ENCODE peak calls at places on chromosomes 3 and 15, in five cellular contexts. One of them, this sample, is unnamed.

GRCh38 chr15:46636220-46636619 is 1001.4 kb downstream of the SQOR start:
- DNase-seq in HFF-Myc: no peak
- DNase-seq in GM06990: no peak
- DNase-seq in foreskin fibroblast: no peak
- DNase-seq in AG09309: no peak
- DNase-seq in this sample: no peak

GRCh38 chr3:64093825-64094712 is 70.8 kb upstream of the PSMD6 start:
- DNase-seq in HFF-Myc: no peak
- DNase-seq in GM06990: no peak
- DNase-seq in AG09309: no peak
- DNase-seq in foreskin fibroblast: no peak
- DNase-seq in this sample: no peak

GRCh38 chr15:90035835-90036220 is 34.7 kb downstream of the ZNF710 start:
- DNase-seq in AG09309: no peak
- DNase-seq in HFF-Myc: no peak
- DNase-seq in foreskin fibroblast: no peak
- DNase-seq in GM06990: no peak
- DNase-seq in this sample: no peak

GRCh38 chr15:69869881-69870465 is 227.7 kb downstream of the TLE3 start:
- DNase-seq in HFF-Myc: no peak
- DNase-seq in foreskin fibroblast: no peak
- DNase-seq in GM06990: no peak
- DNase-seq in AG09309: no peak
- DNase-seq in this sample: no peak

GRCh38 chr3:17833786-17834559 is 91.5 kb upstream of the TBC1D5 start:
- DNase-seq in HFF-Myc: no peak
- DNase-seq in AG09309: no peak
- DNase-seq in GM06990: no peak
- DNase-seq in foreskin fibroblast: no peak
- DNase-seq in this sample: peak

GRCh38 chr3:149277338-149277813 is 55.7 kb upstream of the CP start:
- DNase-seq in foreskin fibroblast: peak
- DNase-seq in HFF-Myc: peak
- DNase-seq in AG09309: peak
- DNase-seq in GM06990: no peak
- DNase-seq in this sample: no peak

GRCh38 chr15:41881925-41882688 is 11.7 kb downstream of the SPTBN5 start:
- DNase-seq in AG09309: no peak
- DNase-seq in HFF-Myc: no peak
- DNase-seq in foreskin fibroblast: peak
- DNase-seq in GM06990: no peak
- DNase-seq in this sample: no peak

GRCh38 chr3:78123058-78123457 is 1083.2 kb downstream of the ROBO2 start:
- DNase-seq in AG09309: no peak
- DNase-seq in HFF-Myc: no peak
- DNase-seq in foreskin fibroblast: no peak
- DNase-seq in GM06990: no peak
- DNase-seq in this sample: no peak

GRCh38 chr15:79015416-79015815 is 70.6 kb upstream of the CTSH start:
- DNase-seq in HFF-Myc: no peak
- DNase-seq in AG09309: no peak
- DNase-seq in GM06990: no peak
- DNase-seq in foreskin fibroblast: no peak
- DNase-seq in this sample: no peak

GRCh38 chr3:160023476-160023875 is 34.8 kb downstream of the IL12A start:
- DNase-seq in HFF-Myc: no peak
- DNase-seq in GM06990: no peak
- DNase-seq in AG09309: no peak
- DNase-seq in foreskin fibroblast: peak
- DNase-seq in this sample: no peak

GRCh38 chr3:156456771-156457224 is 98.1 kb downstream of the SSR3 start:
- DNase-seq in GM06990: no peak
- DNase-seq in AG09309: no peak
- DNase-seq in HFF-Myc: no peak
- DNase-seq in foreskin fibroblast: no peak
- DNase-seq in this sample: no peak

GRCh38 chr15:98787936-98788757 is 139.8 kb downstream of the IGF1R start:
- DNase-seq in AG09309: no peak
- DNase-seq in foreskin fibroblast: no peak
- DNase-seq in HFF-Myc: no peak
- DNase-seq in GM06990: no peak
- DNase-seq in this sample: no peak

GRCh38 chr3:106850429-106850828 is 526.8 kb upstream of the CCDC54 start:
- DNase-seq in AG09309: no peak
- DNase-seq in foreskin fibroblast: peak
- DNase-seq in HFF-Myc: no peak
- DNase-seq in GM06990: no peak
- DNase-seq in this sample: no peak

GRCh38 chr15:71120428-71120944 is 5.2 kb downstream of the THSD4 start:
- DNase-seq in GM06990: no peak
- DNase-seq in foreskin fibroblast: no peak
- DNase-seq in HFF-Myc: no peak
- DNase-seq in AG09309: no peak
- DNase-seq in this sample: no peak

GRCh38 chr15:39608741-39609140 is 27.9 kb downstream of the THBS1 start:
- DNase-seq in foreskin fibroblast: no peak
- DNase-seq in GM06990: no peak
- DNase-seq in AG09309: no peak
- DNase-seq in HFF-Myc: no peak
- DNase-seq in this sample: no peak

GRCh38 chr15:100172356-100173024 is 169.3 kb downstream of the ADAMTS17 start:
- DNase-seq in foreskin fibroblast: no peak
- DNase-seq in HFF-Myc: no peak
- DNase-seq in GM06990: no peak
- DNase-seq in AG09309: no peak
- DNase-seq in this sample: no peak

GRCh38 chr3:39146611-39147373 is 6.6 kb downstream of the CSRNP1 start:
- DNase-seq in HFF-Myc: peak
- DNase-seq in AG09309: peak
- DNase-seq in foreskin fibroblast: peak
- DNase-seq in GM06990: peak
- DNase-seq in this sample: peak

GRCh38 chr3:125257563-125257962 is 45.0 kb upstream of the SLC12A8 start:
- DNase-seq in foreskin fibroblast: no peak
- DNase-seq in GM06990: no peak
- DNase-seq in AG09309: no peak
- DNase-seq in HFF-Myc: no peak
- DNase-seq in this sample: no peak

GRCh38 chr3:160486459-160486869 is 36.9 kb upstream of the TRIM59 start:
- DNase-seq in HFF-Myc: no peak
- DNase-seq in foreskin fibroblast: peak
- DNase-seq in AG09309: peak
- DNase-seq in GM06990: no peak
- DNase-seq in this sample: no peak

GRCh38 chr3:134463676-134464611 is 21.8 kb downstream of the ANAPC13 start:
- DNase-seq in GM06990: no peak
- DNase-seq in foreskin fibroblast: peak
- DNase-seq in AG09309: peak
- DNase-seq in HFF-Myc: peak
- DNase-seq in this sample: no peak

GRCh38 chr15:90774731-90775521 is 57.8 kb downstream of the BLM start:
- DNase-seq in HFF-Myc: peak
- DNase-seq in foreskin fibroblast: peak
- DNase-seq in AG09309: peak
- DNase-seq in GM06990: no peak
- DNase-seq in this sample: peak

GRCh38 chr3:178777718-178778411 is 241.6 kb downstream of the KCNMB2 start:
- DNase-seq in AG09309: peak
- DNase-seq in foreskin fibroblast: peak
- DNase-seq in HFF-Myc: peak
- DNase-seq in GM06990: peak
- DNase-seq in this sample: peak

GRCh38 chr15:28021281-28022039 is 77.7 kb downstream of the OCA2 start:
- DNase-seq in GM06990: no peak
- DNase-seq in AG09309: no peak
- DNase-seq in HFF-Myc: peak
- DNase-seq in foreskin fibroblast: no peak
- DNase-seq in this sample: no peak

GRCh38 chr3:136194409-136195257 is 1.5 kb downstream of the MSL2 start:
- DNase-seq in HFF-Myc: no peak
- DNase-seq in foreskin fibroblast: peak
- DNase-seq in AG09309: no peak
- DNase-seq in GM06990: peak
- DNase-seq in this sample: no peak

GRCh38 chr3:193826126-193826795 is 233.3 kb downstream of the OPA1 start:
- DNase-seq in foreskin fibroblast: peak
- DNase-seq in GM06990: no peak
- DNase-seq in AG09309: no peak
- DNase-seq in HFF-Myc: no peak
- DNase-seq in this sample: no peak

GRCh38 chr15:51935466-51936118 is 36.0 kb downstream of the LEO1 start:
- DNase-seq in foreskin fibroblast: no peak
- DNase-seq in GM06990: peak
- DNase-seq in AG09309: no peak
- DNase-seq in HFF-Myc: no peak
- DNase-seq in this sample: no peak

GRCh38 chr3:100089802-100090668 is 24.3 kb downstream of the FILIP1L start:
- DNase-seq in foreskin fibroblast: peak
- DNase-seq in HFF-Myc: peak
- DNase-seq in GM06990: no peak
- DNase-seq in AG09309: no peak
- DNase-seq in this sample: no peak

GRCh38 chr3:129018751-129019150 is 17.6 kb downstream of the EFCC1 start:
- DNase-seq in GM06990: no peak
- DNase-seq in AG09309: no peak
- DNase-seq in foreskin fibroblast: no peak
- DNase-seq in HFF-Myc: no peak
- DNase-seq in this sample: no peak

GRCh38 chr3:28286595-28286994 is 45.2 kb downstream of the CMC1 start:
- DNase-seq in GM06990: peak
- DNase-seq in AG09309: peak
- DNase-seq in HFF-Myc: no peak
- DNase-seq in foreskin fibroblast: peak
- DNase-seq in this sample: no peak

GRCh38 chr3:46585799-46586693 is 19.9 kb upstream of the LRRC2 start:
- DNase-seq in AG09309: no peak
- DNase-seq in HFF-Myc: no peak
- DNase-seq in foreskin fibroblast: no peak
- DNase-seq in GM06990: no peak
- DNase-seq in this sample: no peak

GRCh38 chr3:167736997-167737396 is 1.5 kb downstream of the SERPINI1 start:
- DNase-seq in HFF-Myc: no peak
- DNase-seq in foreskin fibroblast: no peak
- DNase-seq in AG09309: no peak
- DNase-seq in GM06990: no peak
- DNase-seq in this sample: no peak

DNA sequence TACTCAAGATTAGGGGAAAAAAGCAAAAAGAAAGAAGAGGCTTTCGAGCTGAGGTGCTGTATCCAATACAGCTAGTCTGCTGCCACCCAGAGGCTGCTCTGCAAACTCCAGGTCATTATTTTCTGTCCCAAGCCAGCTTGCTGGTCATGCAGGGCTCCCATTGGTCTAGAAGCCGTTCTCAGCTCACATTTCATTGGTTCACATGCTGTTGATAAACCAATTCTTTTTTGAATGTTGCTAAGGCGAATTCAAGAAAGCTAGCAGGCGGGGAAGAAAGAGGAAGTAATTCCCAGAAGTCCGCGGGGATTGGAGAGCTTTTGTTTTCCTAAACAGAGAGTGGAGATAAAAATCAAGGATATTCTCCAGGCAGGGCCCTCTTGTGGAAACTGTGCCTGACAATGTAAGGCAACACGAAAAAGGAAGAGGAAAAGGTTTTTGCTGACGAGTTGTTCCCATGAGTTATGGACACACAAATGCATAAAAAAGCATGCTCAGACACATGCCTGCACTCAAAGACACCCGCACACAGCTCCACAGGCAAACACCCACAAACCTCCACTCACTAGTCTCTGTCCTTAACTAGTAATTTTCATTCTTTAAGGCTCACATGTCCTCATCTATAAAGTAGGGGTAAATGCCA is 33.4 kb downstream of the FSTL1 start:
- DNase-seq in foreskin fibroblast: peak
- DNase-seq in GM06990: peak
- DNase-seq in HFF-Myc: peak
- DNase-seq in AG09309: peak
- DNase-seq in this sample: peak
- H3K4me3 ChIP-seq in foreskin fibroblast: peak
- H3K4me3 ChIP-seq in GM06990: peak
- H3K4me3 ChIP-seq in HFF-Myc: no peak
- H3K4me3 ChIP-seq in AG09309: no peak
- H3K4me3 ChIP-seq in this sample: peak

GRCh38 chr3:188664795-188665194 is 507.0 kb upstream of the TPRG1 start:
- DNase-seq in HFF-Myc: no peak
- DNase-seq in GM06990: no peak
- DNase-seq in foreskin fibroblast: no peak
- DNase-seq in AG09309: no peak
- DNase-seq in this sample: no peak
- TF ChIP-seq CTCF in HFF-Myc: peak
- TF ChIP-seq CTCF in GM06990: peak
- TF ChIP-seq CTCF in foreskin fibroblast: no peak
- TF ChIP-seq CTCF in AG09309: peak
- TF ChIP-seq CTCF in this sample: peak

DNA sequence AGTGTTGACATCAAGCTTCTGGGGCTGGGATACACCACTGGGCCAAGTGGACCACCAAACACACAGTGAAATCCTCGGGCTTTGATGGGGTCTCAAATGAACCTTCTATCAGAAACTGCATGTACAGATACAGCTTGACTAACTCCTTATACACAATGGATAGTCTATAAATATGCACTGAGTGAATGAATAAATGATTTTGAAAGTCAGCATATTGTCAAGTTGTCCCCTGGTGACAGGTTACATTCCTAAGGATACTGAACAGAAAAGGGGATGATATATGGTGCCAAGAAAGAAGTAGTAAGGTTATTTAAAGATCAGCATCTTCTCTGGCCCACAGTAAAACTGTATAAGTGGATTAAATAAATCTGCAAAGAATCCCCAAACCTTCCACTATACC is 159.4 kb upstream of the SLC2A2 start:
- DNase-seq in HFF-Myc: no peak
- DNase-seq in GM06990: no peak
- DNase-seq in AG09309: no peak
- DNase-seq in foreskin fibroblast: no peak
- DNase-seq in this sample: no peak
- H3K4me3 ChIP-seq in HFF-Myc: no peak
- H3K4me3 ChIP-seq in GM06990: no peak
- H3K4me3 ChIP-seq in AG09309: no peak
- H3K4me3 ChIP-seq in foreskin fibroblast: no peak
- H3K4me3 ChIP-seq in this sample: no peak

GRCh38 chr3:151085889-151086483 is 522 bp downstream of the MED12L start:
- DNase-seq in foreskin fibroblast: no peak
- DNase-seq in AG09309: no peak
- DNase-seq in HFF-Myc: no peak
- DNase-seq in GM06990: peak
- DNase-seq in this sample: no peak

GRCh38 chr3:151082880-151083838 is 2.3 kb upstream of the MED12L start:
- DNase-seq in AG09309: no peak
- DNase-seq in HFF-Myc: no peak
- DNase-seq in foreskin fibroblast: no peak
- DNase-seq in GM06990: no peak
- DNase-seq in this sample: no peak

GRCh38 chr3:151086484-151087456 is 1.3 kb downstream of the MED12L start:
- DNase-seq in foreskin fibroblast: peak
- DNase-seq in HFF-Myc: peak
- DNase-seq in GM06990: peak
- DNase-seq in AG09309: peak
- DNase-seq in this sample: no peak

GRCh38 chr3:151084893-151085226 is 604 bp upstream of the MED12L start:
- DNase-seq in HFF-Myc: no peak
- DNase-seq in GM06990: no peak
- DNase-seq in foreskin fibroblast: no peak
- DNase-seq in AG09309: no peak
- DNase-seq in this sample: no peak

GRCh38 chr3:151085227-151085888 is at the start of gene MED12L:
- DNase-seq in foreskin fibroblast: peak
- DNase-seq in GM06990: peak
- DNase-seq in HFF-Myc: no peak
- DNase-seq in AG09309: peak
- DNase-seq in this sample: no peak
- TF ChIP-seq CTCF in foreskin fibroblast: no peak
- TF ChIP-seq CTCF in GM06990: peak
- TF ChIP-seq CTCF in HFF-Myc: no peak
- TF ChIP-seq CTCF in AG09309: no peak
- TF ChIP-seq CTCF in this sample: no peak